ENCODE peak calls at places on chromosomes 2 and 18, in eight cellular contexts. One of them, this sample, is unnamed.

GRCh38 chr18:58527116-58528010 is 101.5 kb downstream of the ALPK2 start:
- DNase-seq in tibial artery: no peak
- DNase-seq in HCT116: no peak
- DNase-seq in dorsolateral prefrontal cortex: no peak
- DNase-seq in GM23338: no peak
- DNase-seq in coronary artery: no peak
- DNase-seq in colonic mucosa: no peak
- DNase-seq in pancreas: no peak
- DNase-seq in this sample: no peak

GRCh38 chr2:151262629-151263028 is 966 bp upstream of the RBM43 start:
- DNase-seq in GM23338: peak
- DNase-seq in colonic mucosa: no peak
- DNase-seq in pancreas: no peak
- DNase-seq in coronary artery: no peak
- DNase-seq in HCT116: no peak
- DNase-seq in dorsolateral prefrontal cortex: no peak
- DNase-seq in tibial artery: no peak
- DNase-seq in this sample: no peak

GRCh38 chr18:13003466-13003896 is 12.3 kb downstream of the CEP192 start:
- DNase-seq in dorsolateral prefrontal cortex: no peak
- DNase-seq in tibial artery: no peak
- DNase-seq in coronary artery: no peak
- DNase-seq in GM23338: peak
- DNase-seq in HCT116: peak
- DNase-seq in pancreas: no peak
- DNase-seq in colonic mucosa: peak
- DNase-seq in this sample: no peak

GRCh38 chr2:64634338-64635267 is 19.1 kb downstream of the SERTAD2 start:
- DNase-seq in HCT116: no peak
- DNase-seq in pancreas: no peak
- DNase-seq in tibial artery: no peak
- DNase-seq in dorsolateral prefrontal cortex: no peak
- DNase-seq in colonic mucosa: no peak
- DNase-seq in coronary artery: no peak
- DNase-seq in GM23338: no peak
- DNase-seq in this sample: no peak

GRCh38 chr2:219572237-219573001 is at the start of gene INHA:
- DNase-seq in colonic mucosa: no peak
- DNase-seq in tibial artery: no peak
- DNase-seq in pancreas: peak
- DNase-seq in HCT116: no peak
- DNase-seq in dorsolateral prefrontal cortex: no peak
- DNase-seq in GM23338: no peak
- DNase-seq in coronary artery: no peak
- DNase-seq in this sample: no peak

GRCh38 chr18:35371412-35372195 is 5.5 kb downstream of the ZNF396 start:
- DNase-seq in HCT116: no peak
- DNase-seq in tibial artery: no peak
- DNase-seq in pancreas: no peak
- DNase-seq in colonic mucosa: no peak
- DNase-seq in dorsolateral prefrontal cortex: no peak
- DNase-seq in coronary artery: no peak
- DNase-seq in GM23338: no peak
- DNase-seq in this sample: no peak

GRCh38 chr2:188404341-188405004 is 112.8 kb downstream of the GULP1 start:
- DNase-seq in colonic mucosa: no peak
- DNase-seq in coronary artery: no peak
- DNase-seq in dorsolateral prefrontal cortex: no peak
- DNase-seq in GM23338: no peak
- DNase-seq in pancreas: peak
- DNase-seq in HCT116: no peak
- DNase-seq in tibial artery: no peak
- DNase-seq in this sample: no peak

GRCh38 chr2:230244211-230244610 is 18.7 kb downstream of the SP140 start:
- DNase-seq in HCT116: no peak
- DNase-seq in colonic mucosa: no peak
- DNase-seq in dorsolateral prefrontal cortex: no peak
- DNase-seq in coronary artery: no peak
- DNase-seq in tibial artery: no peak
- DNase-seq in GM23338: no peak
- DNase-seq in pancreas: no peak
- DNase-seq in this sample: no peak

GRCh38 chr18:24071029-24071428 is 56.5 kb downstream of the TTC39C start:
- DNase-seq in dorsolateral prefrontal cortex: no peak
- DNase-seq in colonic mucosa: no peak
- DNase-seq in tibial artery: no peak
- DNase-seq in coronary artery: no peak
- DNase-seq in pancreas: no peak
- DNase-seq in HCT116: no peak
- DNase-seq in GM23338: no peak
- DNase-seq in this sample: no peak

GRCh38 chr2:26840937-26841610 is 6.9 kb upstream of the DPYSL5 start:
- DNase-seq in GM23338: no peak
- DNase-seq in colonic mucosa: no peak
- DNase-seq in pancreas: no peak
- DNase-seq in tibial artery: no peak
- DNase-seq in coronary artery: no peak
- DNase-seq in HCT116: peak
- DNase-seq in dorsolateral prefrontal cortex: no peak
- DNase-seq in this sample: no peak
- TF ChIP-seq CTCF in GM23338: peak
- TF ChIP-seq CTCF in colonic mucosa: no peak
- TF ChIP-seq CTCF in pancreas: no peak
- TF ChIP-seq CTCF in tibial artery: no peak
- TF ChIP-seq CTCF in coronary artery: no peak
- TF ChIP-seq CTCF in HCT116: no peak
- TF ChIP-seq CTCF in dorsolateral prefrontal cortex: no peak
- TF ChIP-seq CTCF in this sample: no peak

DNA sequence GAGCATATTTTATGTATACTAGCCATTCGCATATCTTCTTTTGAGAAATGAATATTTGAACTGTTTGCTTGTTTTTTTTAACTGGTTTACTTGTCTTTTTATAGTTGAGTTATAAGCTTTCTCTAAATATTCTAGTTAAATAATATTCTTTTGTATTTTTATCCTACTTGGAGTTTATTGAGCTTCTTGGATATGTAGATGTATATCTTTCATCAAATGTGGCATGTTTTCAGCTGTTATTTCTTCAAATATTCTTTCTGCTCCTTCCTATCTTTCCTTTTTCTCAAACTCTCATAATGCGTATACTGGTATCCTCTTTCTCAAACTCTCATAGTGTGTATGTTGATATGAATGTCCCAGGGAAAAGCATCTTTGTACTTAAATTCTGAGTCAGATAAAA is 100.3 kb upstream of the NCKAP5 start:
- DNase-seq in GM23338: no peak
- DNase-seq in dorsolateral prefrontal cortex: no peak
- DNase-seq in pancreas: no peak
- DNase-seq in HCT116: no peak
- DNase-seq in coronary artery: no peak
- DNase-seq in tibial artery: no peak
- DNase-seq in colonic mucosa: no peak
- DNase-seq in this sample: no peak
- H3K4me3 ChIP-seq in GM23338: no peak
- H3K4me3 ChIP-seq in dorsolateral prefrontal cortex: no peak
- H3K4me3 ChIP-seq in pancreas: no peak
- H3K4me3 ChIP-seq in HCT116: no peak
- H3K4me3 ChIP-seq in coronary artery: no peak
- H3K4me3 ChIP-seq in tibial artery: no peak
- H3K4me3 ChIP-seq in colonic mucosa: no peak
- H3K4me3 ChIP-seq in this sample: no peak

GRCh38 chr2:222610746-222611145 is 45.1 kb downstream of the FARSB start:
- DNase-seq in colonic mucosa: no peak
- DNase-seq in coronary artery: no peak
- DNase-seq in GM23338: no peak
- DNase-seq in HCT116: no peak
- DNase-seq in tibial artery: no peak
- DNase-seq in dorsolateral prefrontal cortex: no peak
- DNase-seq in pancreas: no peak
- DNase-seq in this sample: no peak

GRCh38 chr2:222611684-222612083 is 44.2 kb downstream of the FARSB start:
- DNase-seq in HCT116: no peak
- DNase-seq in GM23338: no peak
- DNase-seq in coronary artery: no peak
- DNase-seq in colonic mucosa: no peak
- DNase-seq in pancreas: no peak
- DNase-seq in tibial artery: no peak
- DNase-seq in dorsolateral prefrontal cortex: no peak
- DNase-seq in this sample: peak

GRCh38 chr2:222609391-222609790 is 46.5 kb downstream of the FARSB start:
- DNase-seq in tibial artery: no peak
- DNase-seq in colonic mucosa: no peak
- DNase-seq in coronary artery: no peak
- DNase-seq in pancreas: no peak
- DNase-seq in HCT116: no peak
- DNase-seq in dorsolateral prefrontal cortex: no peak
- DNase-seq in GM23338: no peak
- DNase-seq in this sample: no peak

GRCh38 chr2:222615320-222615719 is 40.6 kb downstream of the FARSB start:
- DNase-seq in coronary artery: no peak
- DNase-seq in HCT116: no peak
- DNase-seq in pancreas: no peak
- DNase-seq in dorsolateral prefrontal cortex: no peak
- DNase-seq in tibial artery: no peak
- DNase-seq in GM23338: no peak
- DNase-seq in colonic mucosa: no peak
- DNase-seq in this sample: no peak

GRCh38 chr2:222613715-222614331 is 42.1 kb downstream of the FARSB start:
- DNase-seq in dorsolateral prefrontal cortex: no peak
- DNase-seq in pancreas: no peak
- DNase-seq in colonic mucosa: no peak
- DNase-seq in HCT116: peak
- DNase-seq in GM23338: peak
- DNase-seq in tibial artery: no peak
- DNase-seq in coronary artery: no peak
- DNase-seq in this sample: no peak
- H3K27ac ChIP-seq in dorsolateral prefrontal cortex: no peak
- H3K27ac ChIP-seq in pancreas: no peak
- H3K27ac ChIP-seq in colonic mucosa: no peak
- H3K27ac ChIP-seq in HCT116: no peak
- H3K27ac ChIP-seq in GM23338: no peak
- H3K27ac ChIP-seq in tibial artery: no peak
- H3K27ac ChIP-seq in coronary artery: no peak
- H3K27ac ChIP-seq in this sample: no peak

GRCh38 chr2:173708757-173709156 is 256.4 kb downstream of the SP3 start:
- DNase-seq in HCT116: no peak
- DNase-seq in tibial artery: no peak
- DNase-seq in dorsolateral prefrontal cortex: no peak
- DNase-seq in GM23338: no peak
- DNase-seq in coronary artery: no peak
- DNase-seq in colonic mucosa: peak
- DNase-seq in pancreas: no peak
- DNase-seq in this sample: no peak

GRCh38 chr2:173711816-173712215 is 253.4 kb downstream of the SP3 start:
- DNase-seq in colonic mucosa: no peak
- DNase-seq in pancreas: no peak
- DNase-seq in coronary artery: no peak
- DNase-seq in HCT116: no peak
- DNase-seq in tibial artery: no peak
- DNase-seq in dorsolateral prefrontal cortex: no peak
- DNase-seq in GM23338: no peak
- DNase-seq in this sample: no peak

DNA sequence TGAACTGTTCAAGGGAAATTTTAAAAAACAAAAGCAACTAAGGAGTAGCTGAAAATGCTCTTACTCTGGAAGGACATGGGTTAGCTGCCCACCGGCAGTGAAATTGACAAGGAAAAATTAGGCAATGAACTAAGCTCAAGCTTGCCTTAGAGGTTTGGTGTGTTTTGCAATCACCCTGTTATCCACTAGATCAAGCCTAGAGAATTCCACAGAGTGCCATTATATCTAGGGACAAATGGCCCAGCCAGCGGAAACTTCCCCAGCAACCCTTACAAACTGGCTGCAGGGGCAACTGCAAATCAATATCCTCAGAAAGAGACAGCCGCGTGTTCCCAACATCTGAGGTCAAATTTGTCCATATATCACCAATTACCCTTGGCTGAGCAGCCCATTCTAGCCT is 258.2 kb downstream of the SP3 start:
- DNase-seq in colonic mucosa: no peak
- DNase-seq in coronary artery: no peak
- DNase-seq in dorsolateral prefrontal cortex: no peak
- DNase-seq in tibial artery: no peak
- DNase-seq in pancreas: no peak
- DNase-seq in HCT116: no peak
- DNase-seq in GM23338: no peak
- DNase-seq in this sample: no peak
- TF ChIP-seq CTCF in colonic mucosa: no peak
- TF ChIP-seq CTCF in coronary artery: no peak
- TF ChIP-seq CTCF in dorsolateral prefrontal cortex: no peak
- TF ChIP-seq CTCF in tibial artery: no peak
- TF ChIP-seq CTCF in pancreas: no peak
- TF ChIP-seq CTCF in HCT116: no peak
- TF ChIP-seq CTCF in GM23338: no peak
- TF ChIP-seq CTCF in this sample: no peak

DNA sequence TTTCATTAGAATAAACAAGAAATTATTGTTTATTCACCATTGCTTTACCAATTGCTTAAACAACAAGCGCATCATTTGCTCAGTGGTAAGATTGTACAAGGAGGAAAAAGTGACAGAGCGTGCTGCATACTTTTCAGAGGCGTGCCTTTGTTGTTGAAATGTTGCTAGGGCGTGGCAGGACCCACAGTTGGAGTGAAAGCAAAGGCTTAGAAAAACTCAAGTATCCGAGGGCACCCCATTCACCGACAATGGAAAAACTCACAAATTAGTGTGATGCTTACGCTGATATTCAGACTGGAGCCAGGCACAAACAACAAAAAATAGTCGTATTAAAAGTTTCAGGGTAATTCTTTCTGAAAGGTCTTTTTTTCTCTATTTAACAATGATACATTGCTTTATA is 37.6 kb upstream of the RTTN start:
- DNase-seq in GM23338: no peak
- DNase-seq in HCT116: peak
- DNase-seq in colonic mucosa: peak
- DNase-seq in tibial artery: no peak
- DNase-seq in pancreas: no peak
- DNase-seq in dorsolateral prefrontal cortex: no peak
- DNase-seq in coronary artery: no peak
- DNase-seq in this sample: no peak
- H3K4me3 ChIP-seq in GM23338: no peak
- H3K4me3 ChIP-seq in HCT116: no peak
- H3K4me3 ChIP-seq in colonic mucosa: no peak
- H3K4me3 ChIP-seq in tibial artery: no peak
- H3K4me3 ChIP-seq in pancreas: no peak
- H3K4me3 ChIP-seq in dorsolateral prefrontal cortex: no peak
- H3K4me3 ChIP-seq in coronary artery: no peak
- H3K4me3 ChIP-seq in this sample: no peak